ENCODE peak calls at places on chromosomes 6 and 20, in seven cellular contexts. G, T, U, M, H, D and O are unnamed samples.

GRCh38 chr6:36621371-36621855 is 27.3 kb downstream of the SRSF3 start:
- DNase-seq in G (no peak), T (no peak), U (no peak), M (no peak), H (no peak), D (no peak), O (no peak)

GRCh38 chr6:167564416-167565250 is 239.7 kb downstream of the TTLL2 start:
- DNase-seq in G (no peak), T (no peak), U (no peak), M (no peak), H (no peak), D (no peak), O (no peak)

GRCh38 chr6:45587229-45588060 is 209.7 kb upstream of the SUPT3H start:
- DNase-seq in G (no peak), T (no peak), U (no peak), M (no peak), H (no peak), D (no peak), O (no peak)

GRCh38 chr6:16760536-16761468 is at the start of gene ATXN1:
- DNase-seq in G (no peak), T (no peak), U (peak; percentile 56), M (peak; percentile 53), H (peak; percentile 80), D (peak; percentile 65), O (no peak)

GRCh38 chr6:125868996-125869395 is 78.2 kb downstream of the NCOA7 start:
- DNase-seq in G (no peak), T (no peak), U (no peak), M (no peak), H (peak; percentile 57), D (no peak), O (no peak)

GRCh38 chr6:88952065-88952704 is 11.2 kb downstream of the RNGTT start:
- DNase-seq in G (no peak), T (no peak), U (no peak), M (peak; percentile 6), H (no peak), D (no peak), O (no peak)

GRCh38 chr6:44275749-44276648 is 5.7 kb downstream of the TMEM151B start:
- DNase-seq in G (no peak), T (no peak), U (peak; percentile 71), M (no peak), H (peak; percentile 22), D (no peak), O (no peak)

GRCh38 chr20:62739067-62739466 is 30.4 kb downstream of the NTSR1 start:
- DNase-seq in G (no peak), T (no peak), U (no peak), M (no peak), H (no peak), D (no peak), O (no peak)

GRCh38 chr20:14189794-14190402 is 147.5 kb downstream of the FLRT3 start:
- DNase-seq in G (peak; percentile 31), T (no peak), U (no peak), M (peak; percentile 30), H (peak; percentile 21), D (no peak), O (peak; percentile 8)

GRCh38 chr6:151240036-151240685 is 394 bp downstream of the AKAP12 start:
- DNase-seq in G (peak; percentile 59), T (no peak), U (peak; percentile 76), M (no peak), H (peak; percentile 84), D (peak; percentile 85), O (no peak)

GRCh38 chr6:151494235-151494950 is 576 bp downstream of the CCDC170 start:
- DNase-seq in G (no peak), T (no peak), U (no peak), M (peak; percentile 57), H (peak; percentile 28), D (no peak), O (no peak)

GRCh38 chr6:75551367-75551952 is 50.2 kb upstream of the SENP6 start:
- DNase-seq in G (no peak), T (no peak), U (no peak), M (no peak), H (no peak), D (no peak), O (no peak)

GRCh38 chr6:168596316-168596715 is 155.3 kb downstream of the SMOC2 start:
- DNase-seq in G (no peak), T (no peak), U (no peak), M (no peak), H (no peak), D (peak; percentile 22), O (no peak)

GRCh38 chr20:61480158-61480825 is 228.2 kb downstream of the CDH4 start:
- DNase-seq in G (no peak), T (no peak), U (no peak), M (no peak), H (no peak), D (peak; percentile 73), O (no peak)

GRCh38 chr6:55980627-55981211 is 105.3 kb upstream of the BMP5 start:
- DNase-seq in G (peak; percentile 18), T (no peak), U (no peak), M (peak; percentile 42), H (peak; percentile 29), D (peak; percentile 54), O (peak; percentile 22)

GRCh38 chr6:90397929-90398674 is 101.5 kb upstream of the BACH2 start:
- DNase-seq in G (no peak), T (no peak), U (no peak), M (no peak), H (peak; percentile 26), D (no peak), O (no peak)

GRCh38 chr6:55696501-55696900 is 117.5 kb upstream of the HMGCLL1 start:
- DNase-seq in G (no peak), T (no peak), U (no peak), M (no peak), H (no peak), D (no peak), O (no peak)

GRCh38 chr20:22684763-22685443 is 100.5 kb upstream of the FOXA2 start:
- DNase-seq in G (no peak), T (no peak), U (peak; percentile 14), M (no peak), H (no peak), D (no peak), O (no peak)

GRCh38 chr6:27575594-27576361 is 102.9 kb upstream of the ZNF184 start:
- DNase-seq in G (peak; percentile 41), T (no peak), U (peak; percentile 47), M (peak; percentile 27), H (no peak), D (no peak), O (peak; percentile 90)

GRCh38 chr6:132527791-132528190 is 10.3 kb upstream of the TAAR9 start:
- DNase-seq in G (peak; percentile 83), T (no peak), U (no peak), M (no peak), H (no peak), D (no peak), O (peak; percentile 12)

GRCh38 chr20:6074145-6074561 is 20.3 kb upstream of the LRRN4 start:
- DNase-seq in G (no peak), T (no peak), U (no peak), M (peak; percentile 88), H (peak; percentile 54), D (no peak), O (no peak)

GRCh38 chr6:108751851-108752732 is 96.1 kb upstream of the ARMC2 start:
- DNase-seq in G (no peak), T (no peak), U (no peak), M (no peak), H (no peak), D (no peak), O (no peak)

GRCh38 chr6:39416728-39417127 is 94.2 kb upstream of the KCNK16 start:
- DNase-seq in G (no peak), T (no peak), U (no peak), M (no peak), H (no peak), D (no peak), O (no peak)

GRCh38 chr20:46699651-46700359 is 9.6 kb upstream of the SLC2A10 start:
- DNase-seq in G (no peak), T (no peak), U (peak; percentile 43), M (peak; percentile 66), H (no peak), D (no peak), O (no peak)

GRCh38 chr6:34595332-34596090 is 39.4 kb upstream of the SPDEF start:
- DNase-seq in G (no peak), T (no peak), U (no peak), M (no peak), H (no peak), D (no peak), O (no peak)

DNA sequence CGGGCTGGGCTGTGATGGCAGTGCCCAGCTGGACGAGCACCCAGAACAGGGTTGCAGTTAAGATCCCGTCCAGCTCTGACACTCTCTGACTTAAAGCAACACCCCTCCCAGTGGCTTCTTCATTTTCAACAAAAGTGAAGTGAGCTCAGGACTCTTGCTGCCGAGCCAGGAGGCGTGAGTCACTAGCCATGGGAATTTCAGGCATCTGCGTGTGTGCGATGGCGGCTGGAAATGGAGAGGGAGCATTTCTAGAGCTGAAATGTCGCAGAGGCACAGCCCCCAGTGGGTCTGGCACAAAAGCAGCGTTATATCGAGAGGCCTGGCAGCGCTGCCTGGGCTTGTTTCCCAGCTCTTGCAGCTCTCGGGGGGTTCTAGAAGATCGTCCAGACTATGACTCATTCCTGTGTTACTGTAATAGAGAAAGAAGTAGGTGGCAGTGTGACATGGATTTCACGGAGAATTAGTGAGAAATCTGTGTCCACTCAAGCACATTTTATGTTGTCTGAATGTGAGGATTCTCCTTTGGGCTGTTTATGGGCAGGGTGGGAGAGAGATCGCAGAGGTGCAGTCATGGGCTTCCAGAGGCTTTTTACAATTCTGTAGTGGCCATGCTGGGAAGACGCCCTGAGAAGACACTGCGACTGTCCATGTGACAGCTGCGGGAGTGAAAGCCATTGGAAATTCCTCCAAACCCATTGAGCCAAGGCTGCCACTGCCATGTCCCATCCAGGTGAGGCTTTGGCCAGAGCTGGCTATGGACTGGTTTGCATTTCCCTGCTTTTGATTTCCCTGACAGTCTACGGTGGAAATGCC is 216.7 kb upstream of the ECI2 start:
- DNase-seq in G (peak; percentile 36), T (no peak), U (no peak), M (no peak), H (peak; percentile 7), D (peak; percentile 37), O (peak; percentile 63)
- TF ChIP-seq SIN3A in G (no peak), T (no peak), U (no peak), M (no peak), H (no peak), D (no peak), O (no peak)

GRCh38 chr20:59324441-59324840 is 24.0 kb downstream of the EDN3 start:
- DNase-seq in G (no peak), T (no peak), U (no peak), M (no peak), H (no peak), D (no peak), O (no peak)
- H3K27ac ChIP-seq in G (no peak overlapping the region), T (no peak overlapping the region), U (no peak overlapping the region), M (no peak overlapping the region), H (no peak overlapping the region), D (no peak overlapping the region), O (no peak overlapping the region)

GRCh38 chr20:44138859-44139258 is 48.1 kb downstream of the JPH2 start:
- DNase-seq in G (no peak), T (no peak), U (no peak), M (no peak), H (no peak), D (no peak), O (no peak)
- TF ChIP-seq SIN3A in G (no peak), T (no peak), U (no peak), M (no peak), H (no peak), D (no peak), O (no peak)

DNA sequence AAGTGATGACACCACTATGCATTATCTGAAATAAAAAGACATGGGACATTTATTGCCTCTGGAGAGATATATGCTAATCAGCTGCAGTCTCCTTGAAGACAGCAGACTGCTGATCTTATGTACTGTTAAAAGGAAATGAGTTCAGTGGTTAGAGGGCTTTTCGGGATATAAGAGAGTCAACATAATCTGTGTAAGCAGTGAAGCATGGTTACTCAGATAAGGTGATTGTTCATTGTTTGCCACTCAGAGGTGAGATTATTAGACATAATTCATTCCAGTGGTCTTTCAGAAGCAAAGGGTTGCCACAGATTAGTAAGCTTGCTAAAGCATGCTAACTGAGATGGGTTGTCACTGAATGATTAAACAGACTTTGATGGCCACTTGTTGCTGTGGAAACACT is 1450.7 kb upstream of the ADGRB3 start:
- DNase-seq in G (no peak), T (no peak), U (no peak), M (no peak), H (no peak), D (no peak), O (no peak)
- H3K27ac ChIP-seq in G (no peak overlapping the region), T (no peak overlapping the region), U (no peak overlapping the region), M (no peak overlapping the region), H (no peak overlapping the region), D (no peak overlapping the region), O (no peak overlapping the region)